ENCODE peak calls at places on chromosomes 1 and 21, in five cellular contexts. N is hippocampal formation; Q is activated T-cell treated with anti-CD3 and anti-CD28 coated beads, Interleukin-2, amount 50 U/mL, for 72 hours; H is IMR-90; W is brain microvascular endothelial cell. D is an unnamed sample.

GRCh38 chr1:230542054-230542453 is 100.2 kb upstream of the COG2 start:
- DNase-seq in H (no peak), N (no peak), Q (peak; percentile 67), W (peak; percentile 92), D (no peak)

GRCh38 chr21:45534591-45535331 is 7.5 kb downstream of the SLC19A1 start:
- DNase-seq in Q (no peak), W (no peak), H (no peak), N (peak; percentile 36), D (no peak)

GRCh38 chr1:55213885-55214213 is 1.3 kb downstream of the USP24 start:
- DNase-seq in Q (no peak), H (no peak), W (no peak), N (no peak), D (no peak)

GRCh38 chr1:44021156-44021555 is 10.1 kb downstream of the SLC6A9 start:
- DNase-seq in Q (no peak), H (no peak), N (no peak), W (no peak), D (no peak)

GRCh38 chr1:21232044-21232443 is 55.3 kb upstream of the EIF4G3 start:
- DNase-seq in W (peak; percentile 37), H (peak; percentile 66), Q (peak; percentile 32), N (peak; percentile 22), D (no peak)

GRCh38 chr1:174998569-174999215 is 1.1 kb upstream of the CACYBP start:
- DNase-seq in H (peak; percentile 36), N (no peak), W (peak; percentile 25), Q (peak; percentile 54), D (peak; percentile 20)

GRCh38 chr1:244834596-244835275 is 722 bp upstream of the COX20 start:
- DNase-seq in Q (peak; percentile 89), W (peak; percentile 87), H (peak; percentile 92), N (peak; percentile 93), D (no peak)

GRCh38 chr21:15755125-15755524 is 25.3 kb downstream of the USP25 start:
- DNase-seq in W (no peak), Q (no peak), N (no peak), H (no peak), D (no peak)

GRCh38 chr1:220060876-220061275 is 14.6 kb upstream of the EPRS1 start:
- DNase-seq in Q (no peak), N (no peak), H (no peak), W (no peak), D (no peak)

GRCh38 chr1:198903203-198903602 is 264.4 kb downstream of the PTPRC start:
- DNase-seq in Q (no peak), H (no peak), N (peak; percentile 73), W (no peak), D (peak; percentile 5)

GRCh38 chr1:53653631-53654030 is 85.3 kb downstream of the GLIS1 start:
- DNase-seq in H (no peak), W (no peak), N (no peak), Q (no peak), D (no peak)

GRCh38 chr1:33257759-33258712 is 1.7 kb downstream of the ZNF362 start:
- DNase-seq in N (no peak), Q (no peak), H (peak; percentile 20), W (no peak), D (no peak)

GRCh38 chr21:35850029-35850428 is 210.3 kb downstream of the SETD4 start:
- DNase-seq in Q (no peak), W (peak; percentile 29), H (peak; percentile 82), N (no peak), D (no peak)

GRCh38 chr1:198156111-198156744 is 570 bp upstream of the NEK7 start:
- DNase-seq in W (peak; percentile 78), Q (peak; percentile 76), H (peak; percentile 66), N (no peak), D (no peak)

GRCh38 chr1:206714331-206715058 is 29.8 kb downstream of the MAPKAPK2 start:
- DNase-seq in Q (no peak), W (no peak), N (no peak), H (peak; percentile 82), D (no peak)

GRCh38 chr1:150022357-150022756 is 11.8 kb upstream of the OTUD7B start:
- DNase-seq in H (no peak), Q (no peak), N (no peak), W (no peak), D (peak; percentile 17)

GRCh38 chr1:76659171-76659940 is 207.9 kb upstream of the ST6GALNAC5 start:
- DNase-seq in W (peak; percentile 22), N (no peak), Q (no peak), H (no peak), D (no peak)

GRCh38 chr1:202589190-202589680 is 121.0 kb downstream of the SYT2 start:
- DNase-seq in H (peak; percentile 100), Q (no peak), W (peak; percentile 98), N (no peak), D (no peak)

GRCh38 chr1:116540088-116540487 is 30.7 kb downstream of the CD58 start:
- DNase-seq in N (no peak), W (no peak), Q (no peak), H (no peak), D (no peak)

D was measured in iPS DF 19.7.